ENCODE peak calls at places on chromosomes 7 and 10, in five cellular contexts. S, W, H, E and I are unnamed samples.

GRCh38 chr10:131647789-131648188 is 253.0 kb upstream of the PPP2R2D start:
- DNase-seq in H (no peak), W (no peak), S (no peak), E (no peak), I (no peak)

GRCh38 chr10:75352650-75353049 is 48.9 kb downstream of the ZNF503 start:
- DNase-seq in E (peak), W (no peak), S (no peak), H (peak), I (no peak)

GRCh38 chr7:13442226-13442625 is 547.2 kb downstream of the ETV1 start:
- DNase-seq in W (no peak), S (no peak), H (no peak), E (no peak), I (no peak)

GRCh38 chr10:97508342-97508741 is 9.6 kb downstream of the UBTD1 start:
- DNase-seq in W (no peak), E (no peak), S (no peak), H (peak), I (no peak)

GRCh38 chr7:116779222-116779621 is 83.2 kb upstream of the CAPZA2 start:
- DNase-seq in S (no peak), H (no peak), W (no peak), E (no peak), I (no peak)

GRCh38 chr10:34049469-34049868 is 715.0 kb upstream of the NRP1 start:
- DNase-seq in S (no peak), W (no peak), H (peak), E (no peak), I (no peak)

GRCh38 chr10:87720665-87721064 is 61.0 kb downstream of the PAPSS2 start:
- DNase-seq in E (no peak), S (no peak), H (no peak), W (no peak), I (no peak)

GRCh38 chr10:9012312-9012711 is 957.8 kb downstream of the GATA3 start:
- DNase-seq in S (no peak), E (no peak), H (peak), W (no peak), I (no peak)

GRCh38 chr10:11150876-11151275 is 133.2 kb downstream of the CELF2 start:
- DNase-seq in W (no peak), S (no peak), H (no peak), E (no peak), I (no peak)

GRCh38 chr7:92717601-92717981 is 118.8 kb downstream of the CDK6 start:
- DNase-seq in H (peak), S (no peak), E (no peak), W (no peak), I (no peak)

DNA sequence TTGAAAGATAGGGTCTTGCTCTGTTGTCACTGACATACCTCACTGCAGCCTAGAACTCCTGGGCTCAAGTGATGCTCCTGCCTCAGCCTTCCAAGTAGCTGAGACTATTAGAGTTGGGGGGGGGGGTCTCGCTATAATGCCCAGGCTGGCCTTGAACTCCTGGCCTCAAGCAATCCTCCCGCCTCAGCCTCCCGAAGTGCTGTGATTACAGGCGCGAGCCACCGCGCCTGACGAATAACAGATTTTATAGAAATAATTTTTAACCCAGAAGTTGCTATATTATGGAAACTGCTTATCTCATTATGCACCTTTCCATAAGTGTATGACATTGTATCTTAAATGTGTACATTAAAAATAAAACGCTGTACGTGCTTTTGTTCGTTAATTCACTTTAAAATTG is 846 bp downstream of the ANKRD26 start:
- DNase-seq in W (no peak), E (no peak), H (no peak), S (no peak), I (no peak)
- H3K27ac ChIP-seq in W (peak), E (no peak), H (peak), S (peak), I (peak)

DNA sequence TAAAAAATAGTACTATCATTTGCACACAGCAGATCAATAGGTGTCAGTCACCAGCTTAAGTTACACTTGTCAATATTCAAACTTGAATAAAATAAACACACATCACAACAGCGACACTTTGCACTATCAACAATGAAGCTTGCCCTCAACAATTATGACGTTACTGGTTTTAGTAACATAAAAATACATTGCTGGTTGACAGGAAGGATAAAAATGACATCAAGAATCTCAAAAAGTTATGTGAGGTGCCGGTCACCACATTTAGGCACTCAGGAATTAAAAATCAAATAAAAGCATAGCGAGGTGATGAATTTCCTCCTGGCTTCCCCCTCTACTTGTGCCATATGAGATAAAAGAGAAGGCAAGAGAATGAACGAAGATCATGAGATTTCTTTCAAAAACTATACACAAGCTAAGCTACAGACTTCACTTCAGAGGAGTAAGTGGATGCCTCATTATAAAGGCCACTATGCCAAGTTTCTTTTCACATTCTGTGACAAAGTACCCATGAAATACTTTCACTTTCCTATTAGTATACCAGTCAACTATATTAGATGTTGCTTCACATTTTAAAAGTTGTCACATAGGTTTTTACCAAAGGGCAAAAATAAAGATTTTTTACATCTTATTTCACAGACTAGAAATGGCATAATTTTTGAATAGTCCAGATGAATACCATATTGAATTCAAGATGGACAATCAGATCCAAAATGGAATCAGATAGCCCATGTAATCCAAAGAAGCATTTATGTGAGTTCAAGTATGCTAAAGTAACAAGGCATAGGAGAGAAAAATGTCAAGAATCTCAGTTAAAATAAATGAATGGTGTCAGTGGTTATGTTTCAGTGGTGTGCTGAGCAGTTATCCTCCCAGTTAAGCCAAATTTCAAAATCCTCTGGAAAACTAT is 3.6 kb downstream of the CCDC71L start:
- DNase-seq in S (no peak), E (no peak), H (peak), W (no peak), I (no peak)
- TF ChIP-seq POLR2A in S (no peak), E (no peak), H (no peak), W (no peak), I (no peak)

DNA sequence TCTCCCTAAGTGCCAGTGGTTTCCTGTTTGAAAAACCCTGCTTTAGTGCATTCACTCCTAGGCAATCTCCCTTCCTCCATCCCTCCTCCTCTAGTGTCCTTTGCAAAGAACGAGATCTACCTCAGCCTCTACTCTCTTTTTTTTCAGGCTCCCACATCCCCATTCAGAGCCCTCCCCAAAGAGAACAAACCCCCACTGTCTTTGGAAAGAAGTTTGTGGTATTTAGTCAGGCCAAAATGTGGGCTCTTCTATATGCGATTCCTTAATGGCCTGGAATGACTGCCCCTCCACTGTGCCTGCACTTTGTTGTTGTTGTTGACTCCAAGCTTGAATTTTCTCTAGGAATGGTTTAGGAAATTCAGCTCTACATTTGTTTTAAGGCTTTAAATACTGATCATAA is 36.3 kb downstream of the PALS2 start:
- DNase-seq in W (no peak), S (no peak), H (no peak), E (no peak), I (no peak)
- H3K27ac ChIP-seq in W (no peak), S (no peak), H (no peak), E (no peak), I (no peak)

GRCh38 chr10:110872984-110873569 is 1.3 kb downstream of the PDCD4 start:
- DNase-seq in H (no peak), S (no peak), W (no peak), E (no peak), I (no peak)

GRCh38 chr10:110870823-110871235 is 899 bp upstream of the PDCD4 start:
- DNase-seq in S (no peak), H (no peak), E (no peak), W (peak), I (no peak)

GRCh38 chr10:110872145-110872983 is 636 bp downstream of the PDCD4 start:
- DNase-seq in W (peak), E (peak), S (no peak), H (peak), I (peak)

GRCh38 chr10:110868981-110869380 is 2.7 kb upstream of the PDCD4 start:
- DNase-seq in E (no peak), S (no peak), W (no peak), H (no peak), I (no peak)

GRCh38 chr10:110871236-110872084 is at the start of gene PDCD4:
- DNase-seq in E (peak), S (peak), W (peak), H (peak), I (peak)
- TF ChIP-seq POLR2A in E (peak), S (peak), W (peak), H (peak), I (peak)

DNA sequence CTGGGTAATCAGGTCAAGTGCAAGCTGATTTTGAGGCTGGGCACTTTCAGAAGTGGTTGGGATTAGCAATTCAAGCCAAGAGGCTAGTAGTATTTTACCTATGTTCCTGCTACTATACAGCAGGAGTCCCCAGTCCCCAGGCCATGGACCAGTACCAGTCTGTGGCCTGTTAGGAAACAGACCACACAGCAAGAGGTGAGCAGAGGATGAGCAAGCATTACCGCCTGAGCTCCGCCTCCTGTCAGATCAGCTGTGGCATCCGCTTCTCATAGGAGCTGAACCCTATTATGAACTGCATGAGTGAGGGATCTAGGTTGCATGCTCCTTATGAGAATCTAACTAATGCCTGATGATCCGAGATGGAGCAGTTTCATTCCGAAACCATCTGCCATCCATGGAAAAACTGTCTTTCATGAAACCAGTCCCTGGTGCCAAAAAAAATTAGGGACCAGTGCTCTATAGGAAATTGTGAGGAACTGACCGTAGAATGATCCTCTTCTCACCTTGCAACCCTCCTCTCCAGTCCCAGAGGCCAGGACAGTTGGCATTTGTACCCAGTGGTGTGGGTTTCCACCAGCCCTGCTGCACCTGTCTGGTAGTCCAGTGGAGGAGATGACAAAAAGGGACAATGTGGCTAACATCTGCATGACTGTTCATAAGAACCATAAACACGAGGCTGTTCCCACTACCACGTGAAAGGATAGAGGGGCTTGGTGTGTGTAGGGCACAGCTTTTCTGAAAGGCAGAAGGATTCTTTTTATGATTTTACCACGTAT is 172.5 kb downstream of the KIAA1217 start:
- DNase-seq in H (no peak), E (no peak), W (no peak), S (no peak), I (no peak)
- H3K27ac ChIP-seq in H (no peak), E (no peak), W (no peak), S (no peak), I (no peak)

GRCh38 chr7:44082541-44083207 is 344 bp upstream of the POLM start:
- DNase-seq in S (peak), E (peak), W (peak), H (peak), I (peak)
- TF ChIP-seq POLR2A in S (no peak), E (peak), W (peak), H (no peak), I (peak)

GRCh38 chr7:5216931-5217330 is 26.9 kb downstream of the WIPI2 start:
- DNase-seq in H (no peak), W (no peak), E (no peak), S (no peak), I (peak)

GRCh38 chr7:5217851-5218331 is 27.9 kb downstream of the WIPI2 start:
- DNase-seq in W (no peak), H (no peak), S (no peak), E (no peak), I (no peak)

GRCh38 chr7:5215313-5215712 is 25.3 kb downstream of the WIPI2 start:
- DNase-seq in W (no peak), S (no peak), E (no peak), H (no peak), I (no peak)

GRCh38 chr7:5217396-5217795 is 27.4 kb downstream of the WIPI2 start:
- DNase-seq in W (no peak), S (no peak), H (no peak), E (no peak), I (no peak)

GRCh38 chr7:5218564-5219360 is 28.7 kb downstream of the WIPI2 start:
- DNase-seq in S (no peak), H (no peak), E (no peak), W (no peak), I (peak)
- H3K27ac ChIP-seq in S (no peak), H (no peak), E (no peak), W (no peak), I (no peak)

GRCh38 chr7:101218236-101219130 is 518 bp downstream of the ZNHIT1 start:
- DNase-seq in W (no peak), H (peak), S (no peak), E (no peak), I (no peak)
- TF ChIP-seq POLR2A in W (no peak), H (no peak), S (no peak), E (no peak), I (no peak)

GRCh38 chr7:140537750-140538482 is 58.6 kb upstream of the MKRN1 start:
- DNase-seq in H (no peak), W (no peak), E (no peak), S (no peak), I (no peak)

GRCh38 chr7:140534743-140535142 is 55.4 kb upstream of the MKRN1 start:
- DNase-seq in S (no peak), E (no peak), H (no peak), W (no peak), I (peak)

DNA sequence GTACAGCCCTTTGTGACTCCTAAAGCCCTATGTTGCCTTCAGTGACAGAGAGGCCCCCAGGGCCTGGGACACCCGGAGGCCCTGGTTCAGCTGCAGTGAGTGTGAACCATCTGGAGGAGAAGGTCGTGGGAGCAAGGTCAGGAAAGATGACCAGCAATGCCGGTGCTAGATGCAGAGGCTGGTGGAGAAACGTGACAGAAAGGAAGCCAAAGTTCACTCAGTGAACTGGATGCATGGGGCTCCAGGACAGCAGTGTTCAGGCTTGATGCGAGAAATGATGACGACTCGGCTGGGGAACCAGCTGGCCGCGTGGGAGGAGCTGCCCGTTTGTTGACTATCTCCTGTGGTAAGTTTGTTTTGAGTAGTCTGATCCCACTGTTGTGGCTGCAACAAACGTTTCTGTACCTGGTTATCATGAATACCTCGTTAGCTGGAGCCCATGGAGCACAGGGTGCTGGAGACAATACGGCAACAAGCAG is 54.1 kb upstream of the MKRN1 start:
- DNase-seq in W (no peak), H (peak), S (no peak), E (no peak), I (no peak)
- H3K27ac ChIP-seq in W (no peak), H (no peak), S (no peak), E (no peak), I (no peak)